ENCODE peak calls at places on chromosomes 1 and 21, in seven cellular contexts. C is upper lobe of right lung, Z is dorsolateral prefrontal cortex, K is MM.1S, Q is heart left ventricle, T is heart right ventricle, A is prostate gland. G is an unnamed sample.

GRCh38 chr1:199463521-199464127 is 563.9 kb upstream of the NR5A2 start:
- DNase-seq in K (peak; percentile 65), Z (no peak), Q (no peak), C (no peak), A (no peak), T (no peak), G (no peak)

GRCh38 chr1:61605607-61606321 is 119.2 kb downstream of the TM2D1 start:
- DNase-seq in Q (no peak), C (no peak), K (no peak), A (no peak), T (no peak), Z (no peak), G (no peak)

GRCh38 chr1:160096491-160097116 is 1.8 kb downstream of the IGSF8 start:
- DNase-seq in T (no peak), Z (no peak), C (peak; percentile 35), K (no peak), A (no peak), Q (no peak), G (no peak)

GRCh38 chr1:214491468-214492120 is 59.8 kb downstream of the PTPN14 start:
- DNase-seq in K (no peak), C (no peak), T (no peak), Q (no peak), A (no peak), Z (no peak), G (no peak)

GRCh38 chr1:224317383-224318045 is 12.5 kb downstream of the NVL start:
- DNase-seq in A (peak; percentile 22), K (no peak), C (no peak), T (no peak), Z (no peak), Q (no peak), G (no peak)

GRCh38 chr1:40316595-40317393 is at the start of gene COL9A2:
- DNase-seq in Z (peak; percentile 76), C (no peak), T (no peak), A (no peak), K (peak; percentile 29), Q (no peak), G (peak; percentile 76)

GRCh38 chr1:102942324-102942723 is 166.0 kb downstream of the COL11A1 start:
- DNase-seq in K (no peak), C (no peak), A (no peak), T (no peak), Q (no peak), Z (no peak), G (no peak)

GRCh38 chr1:32623775-32624174 is 26.6 kb downstream of the ZBTB8OS start:
- DNase-seq in T (no peak), Z (no peak), A (no peak), K (peak; percentile 24), Q (no peak), C (no peak), G (no peak)

GRCh38 chr1:30379684-30380624 is 343.4 kb downstream of the MATN1 start:
- DNase-seq in C (peak; percentile 67), T (peak; percentile 69), Q (peak; percentile 43), A (peak; percentile 64), Z (peak; percentile 64), K (peak; percentile 57), G (peak; percentile 20)

GRCh38 chr1:52937433-52938065 is 10.5 kb downstream of the SCP2 start:
- DNase-seq in A (no peak), Z (no peak), K (no peak), T (no peak), C (no peak), Q (no peak), G (no peak)

GRCh38 chr21:36696390-36696639 is 2.6 kb upstream of the SIM2 start:
- DNase-seq in Q (no peak), Z (no peak), A (no peak), T (no peak), K (no peak), C (no peak), G (no peak)

GRCh38 chr1:79716481-79716880 is 710.0 kb upstream of the ADGRL4 start:
- DNase-seq in T (no peak), A (no peak), C (no peak), Q (no peak), K (no peak), Z (no peak), G (no peak)

GRCh38 chr1:29893036-29893723 is 656.9 kb downstream of the PTPRU start:
- DNase-seq in Z (no peak), C (no peak), Q (no peak), A (no peak), K (no peak), T (no peak), G (no peak)

GRCh38 chr21:43825936-43826622 is 36.7 kb downstream of the RRP1 start:
- DNase-seq in Q (peak; percentile 18), C (no peak), T (no peak), K (no peak), Z (no peak), A (peak; percentile 41), G (no peak)

GRCh38 chr1:112905420-112906154 is 50.4 kb downstream of the SLC16A1 start:
- DNase-seq in A (peak; percentile 11), K (no peak), C (no peak), Z (no peak), Q (peak; percentile 54), T (peak; percentile 63), G (no peak)

GRCh38 chr21:45152265-45152746 is 77.9 kb downstream of the ADARB1 start:
- DNase-seq in Q (peak; percentile 39), A (no peak), K (no peak), C (peak; percentile 76), Z (peak; percentile 12), T (no peak), G (no peak)

GRCh38 chr21:38663282-38663681 is 142.4 kb upstream of the ETS2 start:
- DNase-seq in K (no peak), A (no peak), Q (no peak), Z (no peak), T (no peak), C (no peak), G (no peak)

GRCh38 chr1:161158316-161159016 is 834 bp upstream of the USP21 start:
- DNase-seq in A (no peak), T (no peak), K (peak; percentile 41), Z (no peak), C (no peak), Q (no peak), G (no peak)

GRCh38 chr1:194214735-194215134 is 1028.3 kb upstream of the B3GALT2 start:
- DNase-seq in C (no peak), T (no peak), K (no peak), Q (no peak), Z (no peak), A (no peak), G (no peak)
- H3K27ac ChIP-seq in C (no peak overlapping the region), T (no peak overlapping the region), K (no peak overlapping the region), Q (no peak overlapping the region), Z (no peak overlapping the region), A (no peak overlapping the region), G (peak overlapping the region; percentile 63)

GRCh38 chr21:30838536-30838935 is 9.0 kb upstream of the KRTAP7-1 start:
- DNase-seq in K (no peak), A (no peak), Q (no peak), T (no peak), Z (no peak), C (no peak), G (no peak)

GRCh38 chr21:30842990-30843389 is 13.4 kb upstream of the KRTAP7-1 start:
- DNase-seq in Q (no peak), T (no peak), Z (no peak), C (no peak), K (peak; percentile 17), A (no peak), G (no peak)

GRCh38 chr21:30839304-30839703 is 9.7 kb upstream of the KRTAP7-1 start:
- DNase-seq in T (no peak), A (no peak), Q (no peak), K (peak; percentile 70), C (no peak), Z (no peak), G (no peak)
- H3K27ac ChIP-seq in T (no peak overlapping the region), A (no peak overlapping the region), Q (no peak overlapping the region), K (no peak overlapping the region), C (no peak overlapping the region), Z (no peak overlapping the region), G (no peak overlapping the region)

GRCh38 chr1:179230251-179230650 is 774 bp upstream of the ABL2 start:
- DNase-seq in C (no peak), T (no peak), A (no peak), Q (no peak), K (no peak), Z (no peak), G (no peak)

GRCh38 chr1:179229214-179230140 is at the start of gene ABL2:
- DNase-seq in Q (peak; percentile 46), C (peak; percentile 77), T (peak; percentile 39), Z (peak; percentile 16), A (peak; percentile 19), K (peak; percentile 80), G (peak; percentile 74)

GRCh38 chr1:179230721-179231120 is 1.2 kb upstream of the ABL2 start:
- DNase-seq in Z (no peak), K (no peak), C (no peak), A (no peak), T (no peak), Q (no peak), G (no peak)

GRCh38 chr1:179226749-179227148 is 2.7 kb downstream of the ABL2 start:
- DNase-seq in Q (no peak), K (no peak), Z (no peak), C (no peak), T (no peak), A (no peak), G (no peak)

DNA sequence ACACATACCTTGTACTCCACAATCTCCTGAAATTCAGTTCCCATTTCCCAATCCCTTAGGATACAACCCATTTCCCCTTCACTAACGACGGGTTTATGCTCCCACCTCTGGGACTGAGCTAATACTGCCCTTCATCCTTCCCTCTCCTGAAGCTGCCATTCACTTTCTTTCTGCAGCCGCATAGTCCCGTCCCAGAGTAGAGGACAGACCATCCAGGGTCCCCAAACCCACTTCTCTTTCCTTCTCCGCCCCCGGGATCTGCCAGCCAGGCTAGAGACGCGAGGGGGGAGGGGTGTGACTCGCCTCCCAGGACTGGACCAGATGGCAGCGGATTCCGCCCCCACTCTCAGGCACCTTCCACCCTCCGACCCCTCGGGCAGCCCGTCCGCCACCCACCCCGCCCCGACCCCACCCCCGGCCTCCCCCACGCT is 679 bp downstream of the ABL2 start:
- DNase-seq in Q (peak; percentile 60), K (no peak), A (peak; percentile 26), C (peak; percentile 74), T (peak; percentile 47), Z (peak; percentile 48), G (peak; percentile 24)
- H3K27ac ChIP-seq in Q (peak overlapping the region; percentile 87), K (no peak overlapping the region), A (peak overlapping the region; percentile 84), C (peak overlapping the region; percentile 86), T (peak overlapping the region; percentile 90), Z (no peak overlapping the region), G (no peak overlapping the region)

DNA sequence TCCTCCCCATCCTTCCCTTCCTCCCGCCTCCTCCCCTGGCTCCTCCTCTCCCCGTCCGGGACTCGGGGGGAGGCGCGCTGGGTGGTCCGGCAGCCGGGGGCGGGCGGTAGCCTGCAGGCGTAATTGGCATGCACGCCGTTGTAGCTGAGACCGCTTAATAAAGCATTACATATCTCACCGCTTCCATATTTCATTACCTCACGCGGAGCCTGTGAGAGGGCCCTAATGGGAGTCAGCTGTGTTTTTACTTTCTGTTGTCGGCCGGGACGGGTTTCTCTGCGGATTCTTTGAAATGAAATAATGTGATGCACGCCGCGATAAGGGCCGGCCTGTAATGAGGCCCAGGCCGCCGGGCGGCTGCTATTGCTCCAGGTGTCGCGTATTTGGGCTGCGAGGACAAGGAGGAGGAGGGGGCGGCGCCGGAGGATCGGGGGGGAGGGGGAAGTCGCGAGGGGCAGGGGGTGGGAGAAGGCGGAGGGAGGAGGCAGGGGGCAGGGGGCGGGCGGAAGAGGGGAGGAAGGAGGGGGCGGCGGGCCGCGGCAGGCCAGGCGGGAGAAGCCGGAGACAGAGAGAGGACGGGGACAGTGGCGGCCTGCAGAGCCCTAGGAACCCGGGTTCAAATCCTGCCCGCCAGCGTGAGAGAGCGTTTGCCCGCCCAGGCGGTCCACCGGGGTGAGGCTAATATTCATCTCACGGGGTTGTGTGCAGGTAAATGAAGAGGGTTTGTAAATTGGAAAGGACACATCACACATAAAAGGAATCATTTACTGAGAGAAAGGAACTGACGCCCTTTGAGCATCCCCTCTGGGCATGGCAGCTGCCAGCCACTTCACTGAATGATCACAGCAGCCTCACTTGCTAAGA is 95.6 kb downstream of the FOXD2 start:
- DNase-seq in Q (peak; percentile 73), A (peak; percentile 25), Z (peak; percentile 30), C (peak; percentile 67), T (peak; percentile 65), K (peak; percentile 11), G (peak; percentile 7)
- H3K27ac ChIP-seq in Q (no peak overlapping the region), A (peak overlapping the region; percentile 55), Z (no peak overlapping the region), C (peak overlapping the region; percentile 18), T (peak overlapping the region; percentile 49), K (no peak overlapping the region), G (no peak overlapping the region)

G was measured in caudate nucleus.